ENCODE peak calls at places on chromosome 20, in eight cellular contexts. V, J, N, F, H, X, U and T are unnamed samples. For H3K36me3, the result is how much of the 10 kb centered on the place peaks cover.

GRCh38 chr20:4597215-4597614 is 124.5 kb upstream of the PRND start:
- DNase-seq in V (no peak), J (no peak), N (no peak), F (no peak), H (no peak), X (no peak), U (no peak), T (no peak)

GRCh38 chr20:1212607-1213396 is 9.5 kb downstream of the C20orf202 start:
- DNase-seq in V (peak), J (peak), N (peak), F (peak), H (peak), X (peak), U (peak), T (peak)

GRCh38 chr20:24813936-24814335 is 135.1 kb upstream of the CST7 start:
- DNase-seq in V (no peak), J (no peak), N (no peak), F (no peak), H (no peak), X (no peak), U (no peak), T (no peak)

GRCh38 chr20:20525756-20526155 is 157.9 kb downstream of the INSM1 start:
- DNase-seq in V (no peak), J (no peak), N (no peak), F (no peak), H (no peak), X (no peak), U (no peak), T (no peak)

GRCh38 chr20:53917145-53918009 is 153.0 kb downstream of the BCAS1 start:
- DNase-seq in V (no peak), J (no peak), N (peak), F (peak), H (no peak), X (peak), U (peak), T (no peak)

GRCh38 chr20:41004561-41005360 is 23.9 kb upstream of the TOP1 start:
- DNase-seq in V (no peak), J (no peak), N (no peak), F (peak), H (peak), X (no peak), U (no peak), T (no peak)

GRCh38 chr20:23205656-23206055 is 119.5 kb upstream of the CD93 start:
- DNase-seq in V (no peak), J (no peak), N (peak), F (no peak), H (no peak), X (peak), U (peak), T (no peak)

GRCh38 chr20:52056203-52057062 is 135.1 kb downstream of the ZFP64 start:
- DNase-seq in V (no peak), J (no peak), N (peak), F (no peak), H (no peak), X (no peak), U (no peak), T (no peak)

GRCh38 chr20:7976015-7976414 is 35.8 kb upstream of the HAO1 start:
- DNase-seq in V (no peak), J (no peak), N (peak), F (no peak), H (no peak), X (no peak), U (no peak), T (no peak)

GRCh38 chr20:61125076-61125475 is 127.0 kb upstream of the CDH4 start:
- DNase-seq in V (no peak), J (no peak), N (no peak), F (no peak), H (no peak), X (no peak), U (no peak), T (no peak)

GRCh38 chr20:51322164-51322707 is 220.3 kb downstream of the NFATC2 start:
- DNase-seq in V (no peak), J (no peak), N (no peak), F (no peak), H (no peak), X (no peak), U (no peak), T (no peak)

GRCh38 chr20:5127859-5128409 is 1.1 kb downstream of the CDS2 start:
- DNase-seq in V (no peak), J (no peak), N (no peak), F (no peak), H (no peak), X (no peak), U (no peak), T (no peak)

GRCh38 chr20:18992418-18992817 is 178.8 kb downstream of the SCP2D1 start:
- DNase-seq in V (no peak), J (no peak), N (no peak), F (no peak), H (no peak), X (no peak), U (no peak), T (no peak)

GRCh38 chr20:63863021-63863797 is 1.9 kb upstream of the TPD52L2 start:
- DNase-seq in V (no peak), J (no peak), N (no peak), F (no peak), H (no peak), X (no peak), U (no peak), T (no peak)
- H3K27ac ChIP-seq in V (peak), J (peak), N (peak), F (peak), H (peak), X (peak), U (peak), T (peak)

GRCh38 chr20:57748601-57749130 is 38.9 kb upstream of the PMEPA1 start:
- DNase-seq in V (peak), J (peak), N (peak), F (peak), H (no peak), X (peak), U (peak), T (peak)
- H3K4me3 ChIP-seq in V (peak), J (peak), N (no peak), F (peak), H (no peak), X (peak), U (peak), T (peak)

GRCh38 chr20:44618318-44618731 is 33.2 kb downstream of the ADA start:
- DNase-seq in V (peak), J (peak), N (no peak), F (no peak), H (no peak), X (no peak), U (no peak), T (peak)
- H3K36me3 ChIP-seq in V (under half), J (under half), N (under half), F (half or more), H (under half), X (under half), U (half or more), T (under half)

GRCh38 chr20:37727247-37727956 is 33.6 kb downstream of the CTNNBL1 start:
- DNase-seq in V (no peak), J (no peak), N (peak), F (peak), H (no peak), X (no peak), U (no peak), T (no peak)

GRCh38 chr20:37726321-37726720 is 32.5 kb downstream of the CTNNBL1 start:
- DNase-seq in V (no peak), J (no peak), N (no peak), F (peak), H (no peak), X (no peak), U (no peak), T (no peak)

GRCh38 chr20:37725165-37725564 is 31.3 kb downstream of the CTNNBL1 start:
- DNase-seq in V (no peak), J (no peak), N (no peak), F (no peak), H (no peak), X (no peak), U (no peak), T (no peak)

GRCh38 chr20:37723668-37724067 is 29.8 kb downstream of the CTNNBL1 start:
- DNase-seq in V (no peak), J (no peak), N (no peak), F (no peak), H (no peak), X (no peak), U (no peak), T (no peak)

GRCh38 chr20:37721751-37722150 is 27.9 kb downstream of the CTNNBL1 start:
- DNase-seq in V (no peak), J (no peak), N (no peak), F (no peak), H (no peak), X (no peak), U (no peak), T (no peak)
- H3K27ac ChIP-seq in V (no peak), J (no peak), N (no peak), F (no peak), H (no peak), X (no peak), U (no peak), T (no peak)

GRCh38 chr20:38896009-38896594 is 30.1 kb upstream of the FAM83D start:
- DNase-seq in V (no peak), J (no peak), N (no peak), F (no peak), H (no peak), X (no peak), U (no peak), T (no peak)

GRCh38 chr20:38895098-38895949 is 30.9 kb upstream of the FAM83D start:
- DNase-seq in V (no peak), J (no peak), N (no peak), F (no peak), H (no peak), X (no peak), U (no peak), T (no peak)

GRCh38 chr20:38893485-38894090 is 32.6 kb upstream of the FAM83D start:
- DNase-seq in V (peak), J (peak), N (peak), F (peak), H (peak), X (peak), U (peak), T (peak)

GRCh38 chr20:38893056-38893455 is 33.2 kb upstream of the FAM83D start:
- DNase-seq in V (no peak), J (no peak), N (no peak), F (no peak), H (no peak), X (no peak), U (no peak), T (no peak)

GRCh38 chr20:38894091-38894847 is 31.9 kb upstream of the FAM83D start:
- DNase-seq in V (peak), J (no peak), N (peak), F (peak), H (no peak), X (no peak), U (peak), T (no peak)
- H3K4me3 ChIP-seq in V (peak), J (no peak), N (no peak), F (no peak), H (no peak), X (peak), U (no peak), T (no peak)

GRCh38 chr20:50120935-50121693 is 8.2 kb upstream of the UBE2V1 start:
- DNase-seq in V (peak), J (peak), N (peak), F (peak), H (peak), X (no peak), U (peak), T (peak)
- H3K36me3 ChIP-seq in V (under half), J (under half), N (under half), F (under half), H (under half), X (under half), U (under half), T (under half)

GRCh38 chr20:32191422-32191821 is 16.1 kb downstream of the PLAGL2 start:
- DNase-seq in V (no peak), J (no peak), N (no peak), F (no peak), H (no peak), X (no peak), U (no peak), T (no peak)

GRCh38 chr20:32191873-32192272 is 15.7 kb downstream of the PLAGL2 start:
- DNase-seq in V (no peak), J (no peak), N (peak), F (no peak), H (no peak), X (no peak), U (no peak), T (no peak)

GRCh38 chr20:32199006-32199405 is 8.5 kb downstream of the PLAGL2 start:
- DNase-seq in V (no peak), J (no peak), N (no peak), F (no peak), H (no peak), X (no peak), U (no peak), T (no peak)

GRCh38 chr20:32192698-32193097 is 14.8 kb downstream of the PLAGL2 start:
- DNase-seq in V (no peak), J (no peak), N (no peak), F (no peak), H (no peak), X (no peak), U (no peak), T (no peak)

GRCh38 chr20:32195581-32195980 is 12.0 kb downstream of the PLAGL2 start:
- DNase-seq in V (no peak), J (no peak), N (no peak), F (no peak), H (no peak), X (no peak), U (no peak), T (no peak)
- H3K27ac ChIP-seq in V (no peak), J (no peak), N (no peak), F (no peak), H (no peak), X (no peak), U (no peak), T (no peak)

DNA sequence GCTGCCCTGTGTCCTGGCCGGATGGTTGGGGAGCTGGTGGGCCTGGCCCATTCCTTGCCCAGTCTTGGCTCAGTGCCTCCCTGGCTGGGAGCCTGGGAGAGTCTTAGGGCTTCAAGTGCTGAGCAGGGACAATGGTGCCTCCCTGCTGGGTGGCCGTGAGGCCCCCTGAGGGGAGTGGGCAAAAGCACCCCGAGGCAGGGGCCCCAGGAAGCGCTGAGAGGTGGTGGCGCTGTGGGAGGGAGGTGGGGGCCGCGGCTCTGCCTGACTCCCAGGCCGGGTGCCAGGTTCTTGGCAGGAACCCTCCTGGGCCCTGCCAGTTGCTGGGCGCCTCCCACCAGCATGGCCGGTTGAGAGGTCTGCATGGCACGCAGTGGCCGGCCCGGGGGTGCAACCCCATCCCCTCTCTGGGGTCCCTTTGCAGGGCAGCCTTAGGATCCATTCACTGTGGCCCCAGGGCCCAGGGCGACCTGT is 9.3 kb upstream of the RPS21 start:
- DNase-seq in V (no peak), J (no peak), N (no peak), F (no peak), H (no peak), X (no peak), U (no peak), T (no peak)
- H3K4me3 ChIP-seq in V (no peak), J (no peak), N (no peak), F (no peak), H (no peak), X (no peak), U (no peak), T (no peak)

GRCh38 chr20:49245921-49246740 is 26.9 kb downstream of the DDX27 start:
- DNase-seq in V (no peak), J (no peak), N (peak), F (peak), H (peak), X (no peak), U (no peak), T (no peak)

GRCh38 chr20:49248301-49248700 is 29.1 kb downstream of the DDX27 start:
- DNase-seq in V (no peak), J (no peak), N (no peak), F (no peak), H (no peak), X (no peak), U (no peak), T (no peak)

GRCh38 chr20:49248879-49249665 is 28.8 kb downstream of the ZNFX1 start:
- DNase-seq in V (no peak), J (no peak), N (no peak), F (no peak), H (no peak), X (no peak), U (no peak), T (no peak)

GRCh38 chr20:49247792-49248191 is 28.6 kb downstream of the DDX27 start:
- DNase-seq in V (no peak), J (no peak), N (peak), F (peak), H (no peak), X (no peak), U (no peak), T (no peak)

DNA sequence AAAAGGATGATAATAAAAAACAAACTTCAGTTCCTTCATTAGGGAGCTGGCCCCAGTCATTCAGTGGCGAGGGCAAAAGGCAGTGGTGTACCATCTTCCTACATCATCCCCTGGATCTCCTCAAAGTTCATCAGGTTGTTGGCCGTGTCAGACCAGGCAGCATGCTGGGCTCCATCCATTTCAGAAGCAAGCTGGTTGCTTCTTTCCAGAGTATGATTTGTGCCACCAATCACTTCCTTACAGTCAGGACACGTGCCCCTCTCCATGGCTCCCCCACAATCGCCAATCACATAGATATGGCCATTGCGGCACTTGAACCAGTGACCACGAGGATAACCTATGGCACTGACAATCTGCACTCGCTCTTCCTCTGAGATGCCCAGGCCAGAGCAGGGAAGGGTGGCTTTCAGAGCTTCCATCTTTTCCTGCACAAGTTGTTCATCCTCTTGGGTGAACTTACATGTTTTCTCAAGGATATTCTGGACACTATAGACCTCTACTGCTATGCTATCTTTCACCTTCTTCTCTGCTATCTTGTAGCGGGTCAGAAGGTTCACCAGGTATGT is 28.0 kb downstream of the DDX27 start:
- DNase-seq in V (no peak), J (no peak), N (no peak), F (no peak), H (no peak), X (no peak), U (no peak), T (no peak)
- H3K36me3 ChIP-seq in V (under half), J (under half), N (half or more), F (half or more), H (under half), X (under half), U (half or more), T (half or more)

GRCh38 chr20:49286689-49287551 is 9.1 kb upstream of the ZNFX1 start:
- DNase-seq in V (no peak), J (no peak), N (no peak), F (no peak), H (no peak), X (no peak), U (no peak), T (no peak)

GRCh38 chr20:49288784-49289696 is 11.2 kb upstream of the ZNFX1 start:
- DNase-seq in V (no peak), J (no peak), N (no peak), F (no peak), H (no peak), X (no peak), U (no peak), T (no peak)

GRCh38 chr20:49287555-49288249 is 9.8 kb upstream of the ZNFX1 start:
- DNase-seq in V (no peak), J (no peak), N (peak), F (no peak), H (no peak), X (no peak), U (no peak), T (no peak)

GRCh38 chr20:49285813-49286494 is 8.1 kb upstream of the ZNFX1 start:
- DNase-seq in V (no peak), J (no peak), N (no peak), F (no peak), H (no peak), X (no peak), U (no peak), T (no peak)

DNA sequence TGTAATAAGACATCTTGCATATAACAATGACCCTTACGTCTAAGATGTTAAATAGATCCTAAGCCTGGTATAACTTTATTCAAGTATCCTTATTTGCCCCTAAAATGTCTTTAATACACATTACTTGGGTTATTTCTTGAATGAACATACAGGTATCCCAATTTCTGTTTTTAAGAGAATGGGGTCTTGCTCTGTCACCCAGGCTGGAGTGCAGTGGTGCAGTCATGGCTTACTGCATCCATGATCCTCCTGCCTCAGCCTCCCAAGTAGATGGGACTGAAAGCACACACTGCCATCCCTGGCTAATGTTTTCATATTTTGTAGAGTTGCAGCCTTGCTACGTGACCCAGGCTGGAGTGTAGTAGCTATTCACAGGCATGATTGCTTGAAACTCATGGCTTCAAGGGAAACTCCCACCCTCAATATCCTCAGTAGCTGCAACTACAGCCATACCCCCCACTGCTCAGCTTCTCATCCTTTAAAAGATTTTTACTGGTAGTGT is 10.4 kb upstream of the ZNFX1 start:
- DNase-seq in V (no peak), J (no peak), N (no peak), F (no peak), H (no peak), X (no peak), U (no peak), T (no peak)
- H3K27ac ChIP-seq in V (no peak), J (no peak), N (peak), F (peak), H (peak), X (no peak), U (no peak), T (no peak)